ENCODE peak calls at places on chromosomes 12 and 14, in six cellular contexts. G is SK-N-SH, O is fibroblast of lung, Z is thoracic aorta, Q is body of pancreas, W is stomach. F is an unnamed sample. For H3K4me1, the result is how much of the 10 kb centered on the place peaks cover.

GRCh38 chr14:31867570-31867969 is 209.5 kb upstream of the ARHGAP5 start:
- DNase-seq in G (no peak), O (no peak), Z (no peak), Q (no peak), W (no peak), F (no peak)

GRCh38 chr14:100890044-100890443 is 13.5 kb downstream of the RTL1 start:
- DNase-seq in G (no peak), O (no peak), Z (no peak), Q (no peak), W (peak), F (no peak)

GRCh38 chr14:71439247-71439646 is 493.0 kb upstream of the RGS6 start:
- DNase-seq in G (no peak), O (peak), Z (no peak), Q (no peak), W (no peak), F (no peak)

GRCh38 chr14:53740570-53740969 is 216.1 kb downstream of the BMP4 start:
- DNase-seq in G (no peak), O (no peak), Z (no peak), Q (no peak), W (no peak), F (no peak)

GRCh38 chr12:101186291-101186690 is 23.7 kb downstream of the SLC5A8 start:
- DNase-seq in G (no peak), O (no peak), Z (no peak), Q (no peak), W (no peak), F (no peak)

GRCh38 chr12:124538194-124539082 is 29.0 kb downstream of the NCOR2 start:
- DNase-seq in G (peak), O (no peak), Z (no peak), Q (no peak), W (no peak), F (no peak)

GRCh38 chr14:102195446-102195845 is 55.7 kb downstream of the WDR20 start:
- DNase-seq in G (no peak), O (peak), Z (no peak), Q (no peak), W (no peak), F (no peak)

GRCh38 chr12:91846466-91847055 is 299.1 kb downstream of the BTG1 start:
- DNase-seq in G (no peak), O (no peak), Z (no peak), Q (no peak), W (no peak), F (no peak)

GRCh38 chr12:52126050-52126604 is 46.6 kb downstream of the SMIM41 start:
- DNase-seq in G (peak), O (no peak), Z (no peak), Q (no peak), W (no peak), F (no peak)

GRCh38 chr14:67963545-67963944 is 144.0 kb downstream of the RAD51B start:
- DNase-seq in G (no peak), O (no peak), Z (no peak), Q (no peak), W (no peak), F (no peak)

GRCh38 chr12:122363782-122364181 is 58.7 kb downstream of the CLIP1 start:
- DNase-seq in G (no peak), O (no peak), Z (no peak), Q (no peak), W (no peak), F (no peak)

GRCh38 chr12:47551426-47551851 is 154.4 kb downstream of the RPAP3 start:
- DNase-seq in G (no peak), O (peak), Z (no peak), Q (no peak), W (no peak), F (no peak)

GRCh38 chr12:24902521-24903304 is 46.2 kb downstream of the BCAT1 start:
- DNase-seq in G (no peak), O (peak), Z (no peak), Q (no peak), W (no peak), F (peak)

GRCh38 chr12:120394483-120395367 is 25.8 kb upstream of the MSI1 start:
- DNase-seq in G (no peak), O (no peak), Z (no peak), Q (peak), W (peak), F (no peak)

GRCh38 chr14:49940805-49941421 is 48.0 kb downstream of the ARF6 start:
- DNase-seq in G (no peak), O (no peak), Z (no peak), Q (no peak), W (no peak), F (peak)

GRCh38 chr12:65608319-65608916 is 215.9 kb upstream of the HMGA2 start:
- DNase-seq in G (no peak), O (no peak), Z (no peak), Q (no peak), W (no peak), F (no peak)

GRCh38 chr14:81068384-81068783 is 113.0 kb downstream of the TSHR start:
- DNase-seq in G (no peak), O (no peak), Z (no peak), Q (no peak), W (no peak), F (no peak)

GRCh38 chr12:26319511-26319910 is 124.1 kb downstream of the SSPN start:
- DNase-seq in G (no peak), O (peak), Z (no peak), Q (peak), W (no peak), F (no peak)

GRCh38 chr14:62736004-62736403 is 309.3 kb downstream of the KCNH5 start:
- DNase-seq in G (no peak), O (no peak), Z (no peak), Q (no peak), W (no peak), F (no peak)

GRCh38 chr14:26394114-26394855 is 203.5 kb downstream of the NOVA1 start:
- DNase-seq in G (peak), O (peak), Z (no peak), Q (peak), W (peak), F (peak)

GRCh38 chr12:2395352-2395977 is 342.7 kb downstream of the CACNA1C start:
- DNase-seq in G (peak), O (peak), Z (no peak), Q (peak), W (peak), F (peak)

GRCh38 chr14:69924181-69924580 is 45.0 kb downstream of the SMOC1 start:
- DNase-seq in G (no peak), O (no peak), Z (no peak), Q (no peak), W (no peak), F (no peak)

GRCh38 chr12:27513155-27513824 is 10.7 kb upstream of the PPFIBP1 start:
- DNase-seq in G (no peak), O (no peak), Z (no peak), Q (no peak), W (no peak), F (no peak)

GRCh38 chr12:82788594-82788993 is 101.9 kb downstream of the TMTC2 start:
- DNase-seq in G (no peak), O (no peak), Z (no peak), Q (no peak), W (no peak), F (no peak)

GRCh38 chr12:27221625-27222387 is 22.3 kb upstream of the STK38L start:
- DNase-seq in G (no peak), O (no peak), Z (no peak), Q (no peak), W (no peak), F (no peak)

GRCh38 chr12:53464685-53465084 is 12.8 kb downstream of the PCBP2 start:
- DNase-seq in G (no peak), O (no peak), Z (no peak), Q (no peak), W (no peak), F (no peak)

GRCh38 chr12:124743479-124744272 is 120.0 kb downstream of the SCARB1 start:
- DNase-seq in G (no peak), O (no peak), Z (no peak), Q (no peak), W (no peak), F (no peak)

GRCh38 chr12:104172564-104172935 is 34.5 kb upstream of the NFYB start:
- DNase-seq in G (no peak), O (no peak), Z (no peak), Q (no peak), W (no peak), F (no peak)

GRCh38 chr14:30275604-30276003 is 283.4 kb upstream of the G2E3 start:
- DNase-seq in G (no peak), O (no peak), Z (no peak), Q (no peak), W (no peak), F (no peak)

GRCh38 chr12:30896461-30896860 is 30.1 kb upstream of the TSPAN11 start:
- DNase-seq in G (no peak), O (no peak), Z (no peak), Q (no peak), W (no peak), F (no peak)

GRCh38 chr12:9040484-9041186 is 51.3 kb downstream of the KLRG1 start:
- DNase-seq in G (no peak), O (no peak), Z (no peak), Q (no peak), W (no peak), F (no peak)
- H3K4me1 ChIP-seq in G (under half), O (under half), Z (under half), Q (under half), W (under half), F (under half)

GRCh38 chr12:106205208-106206069 is 42.4 kb downstream of the CKAP4 start:
- DNase-seq in G (no peak), O (no peak), Z (no peak), Q (peak), W (no peak), F (peak)
- TF ChIP-seq CTCF in G (peak), O (no peak), Z (no peak), Q (peak), W (no peak), F (peak)

GRCh38 chr14:23143911-23144310 is 24.9 kb upstream of the CEBPE start:
- DNase-seq in G (no peak), O (no peak), Z (no peak), Q (no peak), W (no peak), F (no peak)
- H3K4me1 ChIP-seq in G (under half), O (under half), Z (under half), Q (under half), W (half or more), F (under half)

GRCh38 chr12:93125126-93125525 is 196.0 kb upstream of the EEA1 start:
- DNase-seq in G (no peak), O (no peak), Z (no peak), Q (no peak), W (no peak), F (no peak)
- TF ChIP-seq CTCF in G (no peak), O (no peak), Z (no peak), Q (no peak), W (no peak), F (no peak)

GRCh38 chr12:49825360-49825970 is 2.7 kb downstream of the NCKAP5L start:
- DNase-seq in G (no peak), O (peak), Z (no peak), Q (no peak), W (no peak), F (no peak)
- H3K4me1 ChIP-seq in G (under half), O (under half), Z (half or more), Q (under half), W (half or more), F (under half)

DNA sequence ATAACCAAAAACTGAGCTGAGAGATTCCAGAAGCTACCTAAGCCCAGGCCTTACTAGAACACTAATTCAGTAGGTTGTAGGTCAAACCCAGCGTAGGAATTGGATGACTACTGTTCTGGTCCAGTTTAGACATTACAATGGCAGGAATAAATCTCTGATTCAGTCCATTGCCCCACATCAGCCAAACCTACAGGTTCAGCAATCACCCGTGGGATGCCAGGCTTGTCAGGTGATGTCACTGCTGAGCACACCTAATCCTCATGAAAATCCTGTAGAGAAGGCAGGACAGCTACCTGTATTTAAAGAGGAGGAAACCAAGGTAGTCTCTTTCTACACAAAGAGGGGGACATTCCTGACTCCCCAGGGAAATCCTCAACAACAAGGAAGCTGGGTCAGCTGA is 63.7 kb downstream of the RFX4 start:
- DNase-seq in G (no peak), O (no peak), Z (no peak), Q (no peak), W (no peak), F (no peak)
- TF ChIP-seq CTCF in G (no peak), O (no peak), Z (no peak), Q (no peak), W (no peak), F (no peak)

DNA sequence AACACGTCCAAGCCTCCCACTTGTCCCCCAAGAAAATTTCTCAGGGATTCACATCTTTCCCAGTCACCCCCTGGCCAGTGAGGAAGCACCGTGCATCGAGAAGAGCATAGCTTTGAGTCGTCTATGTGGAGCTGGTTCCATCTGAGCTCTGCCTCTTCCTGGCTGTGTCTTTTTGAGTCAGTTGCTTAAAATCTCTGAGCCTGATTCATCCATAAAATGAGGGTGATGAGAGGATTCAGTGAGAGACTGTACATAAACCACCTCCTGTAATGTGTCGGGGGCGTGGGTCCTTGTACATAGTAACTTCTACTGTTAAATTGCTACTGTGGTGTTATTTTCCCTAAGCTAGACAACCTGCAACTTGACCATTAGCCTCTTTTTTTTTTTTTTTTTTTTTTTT is 13.8 kb downstream of the CD9 start:
- DNase-seq in G (no peak), O (no peak), Z (no peak), Q (no peak), W (no peak), F (no peak)
- H3K4me1 ChIP-seq in G (half or more), O (under half), Z (half or more), Q (under half), W (half or more), F (under half)

GRCh38 chr14:104026024-104026423 is 59.5 kb upstream of the ASPG start:
- DNase-seq in G (no peak), O (no peak), Z (no peak), Q (no peak), W (no peak), F (no peak)
- TF ChIP-seq CTCF in G (no peak), O (no peak), Z (no peak), Q (no peak), W (no peak), F (no peak)

GRCh38 chr12:132106921-132107320 is 37.2 kb downstream of the DDX51 start:
- DNase-seq in G (no peak), O (peak), Z (no peak), Q (no peak), W (no peak), F (no peak)

GRCh38 chr12:132111641-132112304 is 32.3 kb downstream of the DDX51 start:
- DNase-seq in G (no peak), O (no peak), Z (no peak), Q (no peak), W (no peak), F (no peak)

GRCh38 chr12:132108211-132108832 is 35.8 kb downstream of the DDX51 start:
- DNase-seq in G (no peak), O (no peak), Z (no peak), Q (no peak), W (no peak), F (no peak)

GRCh38 chr12:132109741-132110140 is 34.4 kb downstream of the DDX51 start:
- DNase-seq in G (no peak), O (no peak), Z (no peak), Q (no peak), W (no peak), F (no peak)

DNA sequence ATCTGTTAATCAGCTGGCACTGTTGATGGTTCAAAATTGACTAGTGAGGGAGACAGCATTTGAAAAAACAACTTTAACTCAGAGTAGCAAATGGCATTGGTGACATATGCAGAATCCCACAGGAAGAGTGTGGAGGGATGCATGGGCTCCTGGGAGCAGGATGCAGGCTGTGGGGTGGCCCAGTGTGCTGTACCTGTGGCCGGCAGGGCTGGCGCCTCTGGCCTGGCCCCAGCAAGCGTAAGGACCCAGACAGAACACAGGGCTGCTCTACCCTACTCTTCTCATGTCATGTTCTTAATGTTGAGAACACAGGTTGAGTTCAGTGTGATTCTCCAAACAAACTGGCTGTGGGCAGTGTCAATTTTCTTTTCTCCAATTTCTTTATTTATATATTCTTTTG is 33.4 kb downstream of the DDX51 start:
- DNase-seq in G (no peak), O (no peak), Z (no peak), Q (no peak), W (no peak), F (no peak)
- H3K4me1 ChIP-seq in G (under half), O (under half), Z (under half), Q (under half), W (under half), F (under half)

GRCh38 chr14:25121342-25122129 is 71.6 kb upstream of the STXBP6 start:
- DNase-seq in G (no peak), O (peak), Z (no peak), Q (no peak), W (no peak), F (no peak)
- TF ChIP-seq CTCF in G (no peak), O (no peak), Z (no peak), Q (no peak), W (no peak), F (no peak)